ENCODE peak calls at places on chromosomes 2 and 18, in six cellular contexts. M is right cardiac atrium; X is CD4-positive, alpha-beta T cell; T is stomach; V is testis; A is cardiac muscle cell. Y is an unnamed sample.

GRCh38 chr2:85133751-85134254 is 611 bp downstream of the TCF7L1 start:
- DNase-seq in V (peak; percentile 35), M (peak; percentile 82), X (no peak), A (peak; percentile 64), T (peak; percentile 33), Y (no peak)

GRCh38 chr2:172427990-172428840 is 829 bp downstream of the ITGA6 start:
- DNase-seq in T (peak; percentile 73), A (no peak), X (peak; percentile 54), V (peak; percentile 56), M (peak; percentile 80), Y (peak; percentile 52)

GRCh38 chr2:224545884-224546644 is 39.1 kb downstream of the CUL3 start:
- DNase-seq in M (no peak), T (no peak), V (no peak), X (no peak), A (peak; percentile 32), Y (no peak)

GRCh38 chr2:233419626-233420431 is 65.5 kb downstream of the DGKD start:
- DNase-seq in M (peak; percentile 25), X (peak; percentile 34), V (peak; percentile 14), T (peak; percentile 76), A (peak; percentile 31), Y (no peak)

GRCh38 chr18:8536226-8536625 is 73.0 kb upstream of the RAB12 start:
- DNase-seq in A (no peak), X (no peak), M (no peak), T (no peak), V (no peak), Y (no peak)

GRCh38 chr18:31741096-31741735 is 19.5 kb downstream of the SLC25A52 start:
- DNase-seq in T (peak; percentile 61), X (peak; percentile 38), A (peak; percentile 61), V (peak; percentile 79), M (no peak), Y (peak; percentile 51)

GRCh38 chr18:2970762-2971659 is 41.9 kb downstream of the LPIN2 start:
- DNase-seq in X (peak; percentile 25), A (no peak), M (peak; percentile 71), V (no peak), T (no peak), Y (peak; percentile 72)

GRCh38 chr18:48833701-48834394 is 116.9 kb downstream of the SMAD7 start:
- DNase-seq in M (peak; percentile 54), V (no peak), A (peak; percentile 27), X (peak; percentile 47), T (peak; percentile 11), Y (no peak)

GRCh38 chr2:235445116-235445515 is 48.7 kb upstream of the AGAP1 start:
- DNase-seq in V (no peak), X (no peak), M (no peak), T (no peak), A (no peak), Y (no peak)

GRCh38 chr18:37586641-37587225 is 21.1 kb upstream of the CELF4 start:
- DNase-seq in V (no peak), M (no peak), X (no peak), T (no peak), A (no peak), Y (no peak)

GRCh38 chr2:237702439-237703397 is 75.3 kb downstream of the LRRFIP1 start:
- DNase-seq in A (peak; percentile 87), V (no peak), T (peak; percentile 65), X (no peak), M (peak; percentile 86), Y (peak; percentile 25)

GRCh38 chr2:58553937-58554336 is 312.8 kb upstream of the FANCL start:
- DNase-seq in A (peak; percentile 1), T (no peak), V (peak; percentile 25), M (no peak), X (no peak), Y (peak; percentile 5)

GRCh38 chr2:219490600-219491130 is 8.0 kb upstream of the GMPPA start:
- DNase-seq in T (no peak), M (peak; percentile 32), X (no peak), A (no peak), V (no peak), Y (no peak)

GRCh38 chr2:106159867-106160785 is 34.0 kb downstream of the UXS1 start:
- DNase-seq in V (no peak), T (no peak), A (no peak), X (peak; percentile 53), M (no peak), Y (peak; percentile 66)

GRCh38 chr2:36672199-36672598 is 24.3 kb upstream of the VIT start:
- DNase-seq in T (no peak), A (peak; percentile 54), M (no peak), X (no peak), V (no peak), Y (no peak)

GRCh38 chr2:177868792-177869191 is 203.8 kb downstream of the PDE11A start:
- DNase-seq in T (no peak), V (no peak), M (no peak), X (no peak), A (no peak), Y (no peak)

GRCh38 chr2:116511426-116511825 is 1303.1 kb upstream of the DDX18 start:
- DNase-seq in A (no peak), M (no peak), X (no peak), T (no peak), V (no peak), Y (no peak)

GRCh38 chr2:949894-950626 is 589 bp upstream of the SNTG2 start:
- DNase-seq in V (no peak), M (peak; percentile 48), A (no peak), X (no peak), T (no peak), Y (peak; percentile 43)

GRCh38 chr18:56309104-56309503 is 329.3 kb downstream of the TXNL1 start:
- DNase-seq in V (no peak), M (no peak), T (no peak), A (no peak), X (no peak), Y (no peak)

GRCh38 chr18:32195881-32196815 is 6.3 kb downstream of the MEP1B start:
- DNase-seq in M (peak; percentile 16), V (no peak), A (no peak), T (no peak), X (no peak), Y (no peak)

GRCh38 chr2:54639609-54640008 is 83.9 kb upstream of the EML6 start:
- DNase-seq in T (no peak), M (no peak), V (no peak), X (no peak), A (peak; percentile 28), Y (no peak)

GRCh38 chr2:63668000-63668399 is 79.2 kb downstream of the MDH1 start:
- DNase-seq in M (no peak), T (no peak), A (no peak), V (no peak), X (no peak), Y (no peak)

GRCh38 chr2:63665091-63665490 is 76.3 kb downstream of the MDH1 start:
- DNase-seq in A (no peak), X (no peak), M (no peak), V (no peak), T (no peak), Y (no peak)

GRCh38 chr2:63667132-63667531 is 78.4 kb downstream of the MDH1 start:
- DNase-seq in T (no peak), V (no peak), X (no peak), M (no peak), A (no peak), Y (no peak)

GRCh38 chr2:63663013-63663864 is 74.5 kb downstream of the MDH1 start:
- DNase-seq in V (no peak), T (no peak), X (no peak), M (no peak), A (peak; percentile 47), Y (no peak)

DNA sequence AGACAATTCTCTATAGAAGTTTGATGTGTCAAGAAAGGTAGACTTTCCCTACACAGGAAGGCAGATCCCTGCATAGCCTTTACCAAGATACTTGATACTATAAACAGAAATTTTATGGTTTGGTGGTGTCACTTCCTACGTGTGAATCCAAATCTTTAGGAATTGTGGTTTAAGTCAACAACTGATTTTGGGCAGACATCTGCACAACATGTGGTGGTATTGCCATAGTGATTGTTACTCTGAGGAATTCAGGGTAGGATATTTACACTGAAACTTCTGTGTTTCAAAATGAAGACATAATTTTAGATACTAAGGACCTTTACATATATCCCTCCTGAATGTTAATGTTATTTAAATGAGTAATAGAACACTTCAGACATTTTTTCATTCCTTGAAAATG is 77.0 kb downstream of the MDH1 start:
- DNase-seq in X (no peak), V (no peak), M (no peak), T (no peak), A (peak; percentile 78), Y (no peak)
- H3K27ac ChIP-seq in X (no peak overlapping the region), V (no peak overlapping the region), M (no peak overlapping the region), T (no peak overlapping the region), A (no peak overlapping the region), Y (no peak overlapping the region)

GRCh38 chr2:69309336-69310048 is 77.5 kb downstream of the GFPT1 start:
- DNase-seq in A (peak; percentile 77), V (peak; percentile 57), T (no peak), X (no peak), M (peak; percentile 88), Y (no peak)
- H3K27ac ChIP-seq in A (no peak overlapping the region), V (peak overlapping the region; percentile 36), T (peak overlapping the region; percentile 74), X (no peak overlapping the region), M (peak overlapping the region; percentile 83), Y (no peak overlapping the region)

DNA sequence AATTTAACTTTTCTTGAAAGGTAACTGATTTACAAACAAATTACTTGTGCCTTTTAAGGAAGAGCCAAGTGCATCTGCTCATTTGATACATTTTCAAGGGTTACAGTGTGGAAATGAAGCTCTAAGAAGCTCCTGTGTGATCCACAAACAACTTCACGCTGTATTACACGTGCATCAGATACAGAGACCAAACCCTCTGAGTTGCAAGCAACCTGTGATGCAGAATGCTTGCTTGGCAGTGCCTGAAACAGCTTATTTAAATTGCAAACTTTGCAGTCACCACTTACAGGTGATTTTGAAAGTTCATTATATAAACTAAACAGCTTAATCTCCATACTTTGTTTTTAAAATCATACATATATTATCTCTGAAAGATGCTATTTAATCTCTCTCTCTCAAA is 50.1 kb downstream of the ZEB2 start:
- DNase-seq in M (no peak), A (no peak), X (no peak), V (peak; percentile 52), T (no peak), Y (no peak)
- H3K27ac ChIP-seq in M (no peak overlapping the region), A (no peak overlapping the region), X (no peak overlapping the region), V (peak overlapping the region; percentile 17), T (no peak overlapping the region), Y (no peak overlapping the region)

GRCh38 chr2:156437272-156437671 is 1.1 kb downstream of the GPD2 start:
- DNase-seq in M (peak; percentile 43), A (peak; percentile 50), T (peak; percentile 28), X (no peak), V (no peak), Y (no peak)
- H3K27ac ChIP-seq in M (no peak overlapping the region), A (no peak overlapping the region), T (peak overlapping the region; percentile 99), X (no peak overlapping the region), V (peak overlapping the region; percentile 97), Y (peak overlapping the region; percentile 78)

GRCh38 chr18:9849407-9849961 is 36.3 kb upstream of the TXNDC2 start:
- DNase-seq in M (peak; percentile 78), A (peak; percentile 50), V (peak; percentile 30), X (no peak), T (peak; percentile 77), Y (no peak)

GRCh38 chr18:9850297-9850696 is 35.5 kb upstream of the TXNDC2 start:
- DNase-seq in X (no peak), T (no peak), M (no peak), V (no peak), A (no peak), Y (no peak)

GRCh38 chr18:9845256-9845655 is 40.5 kb upstream of the TXNDC2 start:
- DNase-seq in V (no peak), X (no peak), A (no peak), T (no peak), M (no peak), Y (no peak)

GRCh38 chr18:9846162-9846915 is 39.4 kb upstream of the TXNDC2 start:
- DNase-seq in T (no peak), A (peak; percentile 25), M (peak; percentile 47), V (no peak), X (no peak), Y (no peak)

GRCh38 chr18:9848170-9848854 is 37.5 kb upstream of the TXNDC2 start:
- DNase-seq in X (no peak), V (no peak), M (no peak), T (no peak), A (no peak), Y (no peak)
- H3K27ac ChIP-seq in X (no peak overlapping the region), V (no peak overlapping the region), M (no peak overlapping the region), T (no peak overlapping the region), A (no peak overlapping the region), Y (no peak overlapping the region)